ENCODE peak calls at places on chromosomes 2 and 18, in four cellular contexts. G is epithelial cell of esophagus, R is H4, U is Calu3. I is an unnamed sample.

GRCh38 chr2:175990099-175990498 is 12.0 kb downstream of the LNPK start:
- DNase-seq in G (no peak), R (no peak), U (no peak), I (no peak)

GRCh38 chr2:181376999-181377398 is 80.2 kb upstream of the ITGA4 start:
- DNase-seq in G (no peak), R (no peak), U (no peak), I (no peak)

GRCh38 chr18:28541276-28541930 is 364.5 kb upstream of the CDH2 start:
- DNase-seq in G (no peak), R (no peak), U (no peak), I (no peak)

GRCh38 chr2:96685592-96686459 is 43.3 kb downstream of the FER1L5 start:
- DNase-seq in G (no peak), R (no peak), U (no peak), I (peak)

GRCh38 chr2:10372862-10373240 is 70.1 kb downstream of the HPCAL1 start:
- DNase-seq in G (no peak), R (no peak), U (no peak), I (no peak)

GRCh38 chr2:85799215-85799956 is 45.6 kb downstream of the ATOH8 start:
- DNase-seq in G (peak), R (peak), U (peak), I (no peak)

GRCh38 chr2:183292028-183292427 is 167.8 kb downstream of the NUP35 start:
- DNase-seq in G (no peak), R (no peak), U (no peak), I (no peak)

GRCh38 chr2:42566006-42566405 is 2.4 kb upstream of the MTA3 start:
- DNase-seq in G (no peak), R (no peak), U (no peak), I (no peak)

GRCh38 chr2:72921866-72922265 is 4.5 kb downstream of the EMX1 start:
- DNase-seq in G (no peak), R (no peak), U (no peak), I (no peak)

GRCh38 chr2:121363632-121364420 is 78.8 kb upstream of the TFCP2L1 start:
- DNase-seq in G (peak), R (peak), U (no peak), I (no peak)

GRCh38 chr2:223991611-223992010 is 34.3 kb downstream of the MRPL44 start:
- DNase-seq in G (no peak), R (no peak), U (no peak), I (no peak)

GRCh38 chr2:230268606-230269222 is 43.2 kb downstream of the SP140 start:
- DNase-seq in G (no peak), R (no peak), U (no peak), I (no peak)

GRCh38 chr2:189057316-189057715 is 83.1 kb downstream of the COL3A1 start:
- DNase-seq in G (no peak), R (no peak), U (no peak), I (no peak)

GRCh38 chr2:128599700-128600099 is 281.0 kb upstream of the HS6ST1 start:
- DNase-seq in G (no peak), R (no peak), U (no peak), I (no peak)

GRCh38 chr2:239055756-239056493 is 208.0 kb downstream of the TWIST2 start:
- DNase-seq in G (no peak), R (peak), U (no peak), I (no peak)

I was measured in SJCRH30.